ENCODE peak calls at places on chromosomes 11 and 22, in nine cellular contexts. One of them, this sample, is unnamed. For H3K27me3, the result is how much of the 10 kb centered on the place peaks cover.

GRCh38 chr11:14422052-14422813 is 63.2 kb upstream of the RRAS2 start:
- DNase-seq in GM23338: peak
- DNase-seq in IMR-90: peak
- DNase-seq in lower lobe of right lung: peak
- DNase-seq in pancreas: peak
- DNase-seq in PC-3: peak
- DNase-seq in adrenal gland: peak
- DNase-seq in stomach: peak
- DNase-seq in AG04450: peak
- DNase-seq in this sample: peak

GRCh38 chr11:113261709-113262475 is 52.5 kb upstream of the TTC12 start:
- DNase-seq in GM23338: no peak
- DNase-seq in IMR-90: peak
- DNase-seq in lower lobe of right lung: no peak
- DNase-seq in pancreas: no peak
- DNase-seq in PC-3: peak
- DNase-seq in adrenal gland: peak
- DNase-seq in stomach: no peak
- DNase-seq in AG04450: no peak
- DNase-seq in this sample: no peak

GRCh38 chr22:21699643-21700042 is 33.8 kb downstream of the PPIL2 start:
- DNase-seq in GM23338: no peak
- DNase-seq in IMR-90: no peak
- DNase-seq in lower lobe of right lung: no peak
- DNase-seq in pancreas: no peak
- DNase-seq in PC-3: no peak
- DNase-seq in adrenal gland: no peak
- DNase-seq in stomach: no peak
- DNase-seq in AG04450: no peak
- DNase-seq in this sample: no peak

GRCh38 chr11:1307163-1307870 is 2.1 kb downstream of the TOLLIP start:
- DNase-seq in GM23338: no peak
- DNase-seq in IMR-90: no peak
- DNase-seq in lower lobe of right lung: peak
- DNase-seq in pancreas: no peak
- DNase-seq in PC-3: no peak
- DNase-seq in adrenal gland: no peak
- DNase-seq in stomach: no peak
- DNase-seq in AG04450: no peak
- DNase-seq in this sample: no peak

GRCh38 chr11:86816251-86816726 is 15.9 kb downstream of the PRSS23 start:
- DNase-seq in GM23338: no peak
- DNase-seq in IMR-90: peak
- DNase-seq in lower lobe of right lung: no peak
- DNase-seq in pancreas: no peak
- DNase-seq in PC-3: peak
- DNase-seq in adrenal gland: no peak
- DNase-seq in stomach: no peak
- DNase-seq in AG04450: no peak
- DNase-seq in this sample: no peak

GRCh38 chr11:78200553-78200952 is 11.8 kb downstream of the USP35 start:
- DNase-seq in GM23338: no peak
- DNase-seq in IMR-90: no peak
- DNase-seq in lower lobe of right lung: peak
- DNase-seq in pancreas: no peak
- DNase-seq in PC-3: no peak
- DNase-seq in adrenal gland: no peak
- DNase-seq in stomach: no peak
- DNase-seq in AG04450: no peak
- DNase-seq in this sample: no peak

GRCh38 chr11:67674442-67674871 is at the start of gene ALDH3B2:
- DNase-seq in GM23338: no peak
- DNase-seq in IMR-90: no peak
- DNase-seq in lower lobe of right lung: no peak
- DNase-seq in pancreas: peak
- DNase-seq in PC-3: peak
- DNase-seq in adrenal gland: no peak
- DNase-seq in stomach: peak
- DNase-seq in AG04450: no peak
- DNase-seq in this sample: no peak

GRCh38 chr11:70716986-70717775 is 318.9 kb downstream of the CTTN start:
- DNase-seq in GM23338: no peak
- DNase-seq in IMR-90: no peak
- DNase-seq in lower lobe of right lung: peak
- DNase-seq in pancreas: no peak
- DNase-seq in PC-3: no peak
- DNase-seq in adrenal gland: no peak
- DNase-seq in stomach: no peak
- DNase-seq in AG04450: no peak
- DNase-seq in this sample: no peak

GRCh38 chr11:11701070-11701469 is 79.3 kb upstream of the GALNT18 start:
- DNase-seq in GM23338: no peak
- DNase-seq in IMR-90: peak
- DNase-seq in lower lobe of right lung: no peak
- DNase-seq in pancreas: no peak
- DNase-seq in PC-3: peak
- DNase-seq in adrenal gland: no peak
- DNase-seq in stomach: no peak
- DNase-seq in AG04450: peak
- DNase-seq in this sample: no peak

GRCh38 chr11:1308745-1309497 is 511 bp downstream of the TOLLIP start:
- DNase-seq in GM23338: peak
- DNase-seq in IMR-90: no peak
- DNase-seq in lower lobe of right lung: no peak
- DNase-seq in pancreas: no peak
- DNase-seq in PC-3: peak
- DNase-seq in adrenal gland: peak
- DNase-seq in stomach: no peak
- DNase-seq in AG04450: no peak
- DNase-seq in this sample: no peak

GRCh38 chr22:22195265-22196017 is 49.1 kb upstream of the VPREB1 start:
- DNase-seq in GM23338: peak
- DNase-seq in IMR-90: peak
- DNase-seq in lower lobe of right lung: peak
- DNase-seq in pancreas: peak
- DNase-seq in PC-3: peak
- DNase-seq in adrenal gland: peak
- DNase-seq in stomach: peak
- DNase-seq in AG04450: no peak
- DNase-seq in this sample: peak

GRCh38 chr22:37639070-37639760 is at the start of gene SH3BP1:
- DNase-seq in GM23338: peak
- DNase-seq in IMR-90: no peak
- DNase-seq in lower lobe of right lung: peak
- DNase-seq in pancreas: no peak
- DNase-seq in PC-3: peak
- DNase-seq in adrenal gland: no peak
- DNase-seq in stomach: peak
- DNase-seq in AG04450: no peak
- DNase-seq in this sample: peak

GRCh38 chr22:48405741-48406140 is 1421.9 kb downstream of the BRD1 start:
- DNase-seq in GM23338: no peak
- DNase-seq in IMR-90: no peak
- DNase-seq in lower lobe of right lung: no peak
- DNase-seq in pancreas: no peak
- DNase-seq in PC-3: no peak
- DNase-seq in adrenal gland: no peak
- DNase-seq in stomach: no peak
- DNase-seq in AG04450: no peak
- DNase-seq in this sample: no peak

GRCh38 chr11:78659326-78660319 is 85.0 kb upstream of the NARS2 start:
- DNase-seq in GM23338: no peak
- DNase-seq in IMR-90: no peak
- DNase-seq in lower lobe of right lung: no peak
- DNase-seq in pancreas: peak
- DNase-seq in PC-3: no peak
- DNase-seq in adrenal gland: no peak
- DNase-seq in stomach: no peak
- DNase-seq in AG04450: no peak
- DNase-seq in this sample: no peak

GRCh38 chr11:119362741-119363080 is 16.2 kb upstream of the MFRP start:
- DNase-seq in GM23338: no peak
- DNase-seq in IMR-90: no peak
- DNase-seq in lower lobe of right lung: no peak
- DNase-seq in pancreas: no peak
- DNase-seq in PC-3: no peak
- DNase-seq in adrenal gland: no peak
- DNase-seq in stomach: no peak
- DNase-seq in AG04450: no peak
- DNase-seq in this sample: no peak

GRCh38 chr11:119363081-119363861 is 16.8 kb upstream of the MFRP start:
- DNase-seq in GM23338: peak
- DNase-seq in IMR-90: no peak
- DNase-seq in lower lobe of right lung: no peak
- DNase-seq in pancreas: no peak
- DNase-seq in PC-3: no peak
- DNase-seq in adrenal gland: no peak
- DNase-seq in stomach: no peak
- DNase-seq in AG04450: no peak
- DNase-seq in this sample: no peak

GRCh38 chr11:119359365-119360229 is 13.1 kb upstream of the MFRP start:
- DNase-seq in GM23338: no peak
- DNase-seq in IMR-90: no peak
- DNase-seq in lower lobe of right lung: no peak
- DNase-seq in pancreas: no peak
- DNase-seq in PC-3: peak
- DNase-seq in adrenal gland: no peak
- DNase-seq in stomach: no peak
- DNase-seq in AG04450: no peak
- DNase-seq in this sample: no peak

GRCh38 chr11:119361961-119362725 is 15.6 kb upstream of the MFRP start:
- DNase-seq in GM23338: no peak
- DNase-seq in IMR-90: no peak
- DNase-seq in lower lobe of right lung: no peak
- DNase-seq in pancreas: no peak
- DNase-seq in PC-3: no peak
- DNase-seq in adrenal gland: no peak
- DNase-seq in stomach: no peak
- DNase-seq in AG04450: no peak
- DNase-seq in this sample: no peak

GRCh38 chr11:119361056-119361787 is 14.7 kb upstream of the MFRP start:
- DNase-seq in GM23338: peak
- DNase-seq in IMR-90: peak
- DNase-seq in lower lobe of right lung: peak
- DNase-seq in pancreas: peak
- DNase-seq in PC-3: peak
- DNase-seq in adrenal gland: peak
- DNase-seq in stomach: no peak
- DNase-seq in AG04450: peak
- DNase-seq in this sample: peak
- H3K27me3 ChIP-seq in GM23338: half or more
- H3K27me3 ChIP-seq in IMR-90: under half
- H3K27me3 ChIP-seq in lower lobe of right lung: under half
- H3K27me3 ChIP-seq in pancreas: under half
- H3K27me3 ChIP-seq in PC-3: under half
- H3K27me3 ChIP-seq in adrenal gland: under half
- H3K27me3 ChIP-seq in stomach: under half
- H3K27me3 ChIP-seq in AG04450: under half
- H3K27me3 ChIP-seq in this sample: under half

GRCh38 chr11:58227956-58228615 is 632 bp downstream of the OR10Q1 start:
- DNase-seq in GM23338: no peak
- DNase-seq in IMR-90: no peak
- DNase-seq in lower lobe of right lung: no peak
- DNase-seq in pancreas: no peak
- DNase-seq in PC-3: no peak
- DNase-seq in adrenal gland: no peak
- DNase-seq in stomach: no peak
- DNase-seq in AG04450: no peak
- DNase-seq in this sample: no peak

GRCh38 chr11:58222730-58223129 is 6.0 kb downstream of the OR10Q1 start:
- DNase-seq in GM23338: no peak
- DNase-seq in IMR-90: peak
- DNase-seq in lower lobe of right lung: no peak
- DNase-seq in pancreas: no peak
- DNase-seq in PC-3: peak
- DNase-seq in adrenal gland: no peak
- DNase-seq in stomach: no peak
- DNase-seq in AG04450: no peak
- DNase-seq in this sample: no peak
- TF ChIP-seq CTCF in GM23338: no peak
- TF ChIP-seq CTCF in IMR-90: no peak
- TF ChIP-seq CTCF in lower lobe of right lung: no peak
- TF ChIP-seq CTCF in pancreas: no peak
- TF ChIP-seq CTCF in PC-3: no peak
- TF ChIP-seq CTCF in adrenal gland: no peak
- TF ChIP-seq CTCF in stomach: no peak
- TF ChIP-seq CTCF in AG04450: no peak
- TF ChIP-seq CTCF in this sample: no peak

DNA sequence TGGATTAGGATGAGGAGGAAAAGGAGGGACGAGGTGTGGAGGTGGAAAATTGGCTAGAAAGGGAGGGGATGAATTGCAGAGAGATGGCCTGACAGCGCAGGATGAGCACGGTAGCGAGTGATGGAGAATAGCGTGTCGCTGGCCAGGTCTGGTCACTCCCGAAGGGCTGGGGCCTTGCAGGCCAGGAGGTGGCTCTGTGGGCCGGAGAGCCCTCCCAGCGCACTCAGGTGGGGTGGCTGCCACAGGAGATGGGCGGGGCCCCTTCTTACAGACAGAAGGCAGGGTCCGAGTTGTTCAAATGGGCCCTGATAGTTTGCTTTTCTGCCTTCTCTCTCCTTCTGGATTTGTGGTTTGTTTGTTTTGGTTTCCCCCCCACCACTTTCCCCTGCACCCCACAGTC is 37.2 kb upstream of the THY1 start:
- DNase-seq in GM23338: peak
- DNase-seq in IMR-90: no peak
- DNase-seq in lower lobe of right lung: no peak
- DNase-seq in pancreas: no peak
- DNase-seq in PC-3: no peak
- DNase-seq in adrenal gland: no peak
- DNase-seq in stomach: no peak
- DNase-seq in AG04450: no peak
- DNase-seq in this sample: no peak
- H3K27ac ChIP-seq in GM23338: no peak
- H3K27ac ChIP-seq in IMR-90: peak
- H3K27ac ChIP-seq in lower lobe of right lung: no peak
- H3K27ac ChIP-seq in pancreas: no peak
- H3K27ac ChIP-seq in PC-3: peak
- H3K27ac ChIP-seq in adrenal gland: no peak
- H3K27ac ChIP-seq in stomach: no peak
- H3K27ac ChIP-seq in AG04450: peak
- H3K27ac ChIP-seq in this sample: no peak

GRCh38 chr11:33766085-33766484 is 8.2 kb downstream of the FBXO3 start:
- DNase-seq in GM23338: no peak
- DNase-seq in IMR-90: no peak
- DNase-seq in lower lobe of right lung: no peak
- DNase-seq in pancreas: no peak
- DNase-seq in PC-3: peak
- DNase-seq in adrenal gland: no peak
- DNase-seq in stomach: no peak
- DNase-seq in AG04450: no peak
- DNase-seq in this sample: no peak
- H3K27me3 ChIP-seq in GM23338: under half
- H3K27me3 ChIP-seq in IMR-90: under half
- H3K27me3 ChIP-seq in lower lobe of right lung: under half
- H3K27me3 ChIP-seq in pancreas: under half
- H3K27me3 ChIP-seq in PC-3: under half
- H3K27me3 ChIP-seq in adrenal gland: under half
- H3K27me3 ChIP-seq in stomach: under half
- H3K27me3 ChIP-seq in AG04450: under half
- H3K27me3 ChIP-seq in this sample: under half

This sample was measured in WERI-Rb-1.